ENCODE peak calls at places on chromosome 19, in ten cellular contexts. J is CD8-positive, alpha-beta memory T cell; I is foreskin fibroblast; A is mesenchymal stem cell; F is right atrium auricular region; V is WERI-Rb-1; G is lung; Z is PC-3; R is right cardiac atrium; N is thoracic aorta. L is an unnamed sample.

GRCh38 chr19:55091126-55091910 is 15.6 kb downstream of the EPS8L1 start:
- DNase-seq in V (no peak), Z (no peak), A (no peak), F (no peak), N (no peak), R (no peak), G (no peak), J (peak; percentile 45), I (no peak), L (no peak)

GRCh38 chr19:29690842-29691241 is 24.2 kb downstream of the C19orf12 start:
- DNase-seq in Z (peak; percentile 69), I (peak; percentile 68), J (peak; percentile 72), V (peak; percentile 59), N (no peak), A (peak; percentile 60), F (no peak), R (peak; percentile 14), G (no peak), L (no peak)

GRCh38 chr19:1611353-1611752 is 6.1 kb upstream of the UQCR11 start:
- DNase-seq in R (peak; percentile 32), J (no peak), N (no peak), A (no peak), V (no peak), G (no peak), I (no peak), F (no peak), Z (no peak), L (no peak)

GRCh38 chr19:28862238-28862637 is 350.7 kb downstream of the UQCRFS1 start:
- DNase-seq in F (no peak), G (no peak), V (no peak), A (no peak), R (no peak), N (no peak), Z (no peak), I (no peak), J (no peak), L (no peak)

GRCh38 chr19:3518231-3518630 is 12.1 kb downstream of the FZR1 start:
- DNase-seq in R (no peak), Z (no peak), A (no peak), I (no peak), G (no peak), N (no peak), J (no peak), F (no peak), V (no peak), L (no peak)

GRCh38 chr19:40742477-40742876 is 7.8 kb downstream of the ACTMAP start:
- DNase-seq in N (no peak), V (no peak), G (no peak), A (no peak), Z (no peak), F (no peak), J (no peak), R (peak; percentile 49), I (no peak), L (no peak)

GRCh38 chr19:40560092-40560507 is 16.6 kb upstream of the SHKBP1 start:
- DNase-seq in F (no peak), Z (no peak), G (no peak), V (no peak), N (no peak), I (no peak), J (no peak), R (no peak), A (no peak), L (no peak)

GRCh38 chr19:11092181-11092538 is 2.9 kb downstream of the LDLR start:
- DNase-seq in A (peak; percentile 93), R (no peak), F (no peak), G (no peak), J (peak; percentile 71), I (peak; percentile 64), Z (peak; percentile 87), V (no peak), N (no peak), L (no peak)

GRCh38 chr19:31270897-31271568 is 78.2 kb downstream of the TSHZ3 start:
- DNase-seq in I (peak; percentile 20), N (no peak), A (no peak), J (no peak), Z (no peak), R (peak; percentile 46), V (no peak), F (no peak), G (no peak), L (no peak)

GRCh38 chr19:58558066-58558622 is at the start of gene UBE2M:
- DNase-seq in G (peak; percentile 66), A (peak; percentile 67), V (peak; percentile 63), F (peak; percentile 68), R (peak; percentile 95), Z (no peak), J (peak; percentile 81), I (no peak), N (no peak), L (no peak)

GRCh38 chr19:39846678-39847486 is 703 bp upstream of the FBL start:
- DNase-seq in G (no peak), N (no peak), V (peak; percentile 44), A (no peak), R (no peak), J (no peak), F (no peak), I (peak; percentile 54), Z (no peak), L (no peak)

GRCh38 chr19:18895038-18895827 is 725 bp downstream of the CERS1 start:
- DNase-seq in I (peak; percentile 63), R (peak; percentile 73), V (peak; percentile 91), Z (peak; percentile 53), J (no peak), G (no peak), A (peak; percentile 40), F (no peak), N (no peak), L (no peak)

DNA sequence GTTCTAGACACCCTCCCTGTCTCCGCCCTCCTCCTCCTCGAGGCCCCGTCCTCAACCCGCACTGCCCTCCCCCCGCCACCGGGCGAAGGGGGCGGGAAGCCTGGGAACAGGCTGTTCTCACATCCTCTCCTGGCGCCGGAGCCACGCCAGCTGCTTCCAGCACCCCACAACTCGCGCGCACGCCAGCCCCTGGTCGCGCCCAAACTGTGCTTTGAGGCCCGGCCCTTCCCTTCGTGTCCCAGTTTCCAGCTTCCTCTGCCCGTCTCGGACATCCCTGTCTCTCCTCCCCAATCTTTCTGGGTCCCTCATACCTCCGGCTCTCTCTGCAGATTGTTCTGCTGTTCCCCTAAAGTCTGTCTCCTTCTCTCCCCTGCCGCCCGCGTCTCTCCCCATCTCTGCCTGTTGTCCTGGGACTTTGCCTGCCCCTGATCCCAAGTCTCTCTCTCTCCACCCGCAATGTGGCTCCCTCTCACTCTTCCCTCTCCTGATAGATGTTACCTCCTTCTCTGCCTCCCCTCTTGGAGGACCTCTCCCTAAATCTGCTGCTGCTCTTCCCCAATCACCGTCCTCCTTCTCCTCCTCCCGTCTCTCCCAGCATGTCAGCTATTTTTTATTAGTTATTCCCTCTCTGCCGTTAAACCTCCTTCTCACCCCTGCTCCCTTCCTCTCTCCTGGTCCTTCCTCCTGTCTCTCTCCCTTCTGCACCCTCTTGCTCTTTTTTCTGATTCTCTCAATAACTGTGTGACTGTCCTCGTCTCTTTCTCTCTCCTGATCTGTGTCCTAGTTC is 14.2 kb downstream of the DPF1 start:
- DNase-seq in A (peak; percentile 38), N (peak; percentile 26), F (peak; percentile 75), I (peak; percentile 79), Z (no peak), J (no peak), G (peak; percentile 39), R (peak; percentile 96), V (peak; percentile 60), L (peak; percentile 29)
- H3K4me3 ChIP-seq in A (peak overlapping the region; percentile 66), N (peak overlapping the region; percentile 48), F (no peak overlapping the region), I (peak overlapping the region; percentile 25), Z (no peak overlapping the region), J (no peak overlapping the region), G (no peak overlapping the region), R (peak overlapping the region; percentile 12), V (peak overlapping the region; percentile 4), L (peak overlapping the region; percentile 37)

GRCh38 chr19:50326101-50326664 is 3.0 kb downstream of the KCNC3 start:
- DNase-seq in I (no peak), R (no peak), F (no peak), Z (no peak), A (no peak), V (no peak), N (no peak), G (no peak), J (no peak), L (no peak)
- H3K4me3 ChIP-seq in I (no peak overlapping the region), R (no peak overlapping the region), F (no peak overlapping the region), Z (no peak overlapping the region), A (no peak overlapping the region), V (peak overlapping the region; percentile 29), N (peak overlapping the region; percentile 27), G (no peak overlapping the region), J (no peak overlapping the region), L (no peak overlapping the region)

DNA sequence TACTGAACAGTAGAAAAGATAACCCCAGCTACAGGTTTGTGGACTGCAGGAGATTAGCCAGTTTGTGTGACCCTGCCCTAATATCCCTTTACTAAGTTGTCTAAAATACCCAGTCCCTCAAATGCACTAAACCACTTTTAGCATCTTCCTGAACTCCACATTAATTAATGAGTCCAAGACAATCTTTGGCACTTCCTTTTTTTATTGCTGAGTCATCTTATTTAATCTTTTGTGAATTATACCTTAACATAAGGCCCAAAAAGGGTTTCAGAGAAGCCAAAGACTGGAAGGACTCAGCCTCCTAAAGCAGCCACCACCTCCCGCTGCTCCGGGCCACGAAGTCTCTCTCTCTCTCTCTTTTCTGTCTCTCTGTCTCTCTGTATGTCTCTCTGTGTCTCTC is 48.8 kb upstream of the PDCD5 start:
- DNase-seq in A (no peak), F (no peak), R (no peak), G (no peak), V (no peak), I (no peak), Z (no peak), N (no peak), J (no peak), L (no peak)
- H3K4me3 ChIP-seq in A (no peak overlapping the region), F (no peak overlapping the region), R (no peak overlapping the region), G (no peak overlapping the region), V (no peak overlapping the region), I (no peak overlapping the region), Z (no peak overlapping the region), N (no peak overlapping the region), J (no peak overlapping the region), L (no peak overlapping the region)

GRCh38 chr19:7921302-7921954 is 1.3 kb downstream of the SNAPC2 start:
- DNase-seq in Z (no peak), N (no peak), J (no peak), V (no peak), A (no peak), G (no peak), I (no peak), R (no peak), F (no peak), L (no peak)

GRCh38 chr19:7920520-7921301 is 573 bp downstream of the SNAPC2 start:
- DNase-seq in N (peak; percentile 100), R (peak; percentile 100), J (peak; percentile 100), A (peak; percentile 94), F (peak; percentile 99), V (peak; percentile 98), I (peak; percentile 99), G (peak; percentile 99), Z (peak; percentile 96), L (peak; percentile 85)

GRCh38 chr19:7922841-7923205 is 2.7 kb downstream of the SNAPC2 start:
- DNase-seq in N (no peak), G (no peak), Z (no peak), J (no peak), F (no peak), V (no peak), A (no peak), I (no peak), R (peak; percentile 60), L (no peak)

GRCh38 chr19:7923295-7924191 is 2.4 kb downstream of the CTXN1 start:
- DNase-seq in J (no peak), G (no peak), N (no peak), F (no peak), V (no peak), A (no peak), R (peak; percentile 58), Z (no peak), I (no peak), L (no peak)

GRCh38 chr19:7921955-7922840 is 2.1 kb downstream of the SNAPC2 start:
- DNase-seq in R (peak; percentile 59), G (no peak), N (no peak), F (no peak), I (no peak), J (no peak), A (no peak), V (no peak), Z (no peak), L (no peak)
- H3K4me3 ChIP-seq in R (no peak overlapping the region), G (no peak overlapping the region), N (peak overlapping the region; percentile 80), F (no peak overlapping the region), I (peak overlapping the region; percentile 57), J (peak overlapping the region; percentile 81), A (peak overlapping the region; percentile 83), V (no peak overlapping the region), Z (peak overlapping the region; percentile 69), L (peak overlapping the region; percentile 55)

L was measured in skeletal muscle cell.